ENCODE peak calls at places on chromosomes 16 and 17, in four cellular contexts. W is heart right ventricle, B is cardiac muscle cell, G is mesendoderm. U is an unnamed sample.

GRCh38 chr17:30170415-30170987 is 53.9 kb downstream of the NSRP1 start:
- DNase-seq in W (no peak), B (no peak), G (peak), U (no peak)

GRCh38 chr16:29678691-29679267 is at the start of gene QPRT:
- DNase-seq in W (peak), B (peak), G (peak), U (no peak)

GRCh38 chr17:69525920-69526841 is 111.7 kb downstream of the MAP2K6 start:
- DNase-seq in W (peak), B (peak), G (peak), U (no peak)

GRCh38 chr16:77219437-77219836 is 20.2 kb downstream of the SYCE1L start:
- DNase-seq in W (no peak), B (no peak), G (no peak), U (no peak)

GRCh38 chr16:89020068-89020924 is 43.3 kb upstream of the CBFA2T3 start:
- DNase-seq in W (no peak), B (no peak), G (no peak), U (no peak)

GRCh38 chr16:22264786-22265185 is 32.4 kb upstream of the POLR3E start:
- DNase-seq in W (no peak), B (no peak), G (no peak), U (no peak)

GRCh38 chr17:62626719-62627218 is 701 bp upstream of the MRC2 start:
- DNase-seq in W (peak), B (peak), G (peak), U (peak)

GRCh38 chr16:25895371-25895770 is 203.6 kb downstream of the HS3ST4 start:
- DNase-seq in W (no peak), B (no peak), G (no peak), U (no peak)

GRCh38 chr17:72342582-72343527 is 222.0 kb downstream of the SOX9 start:
- DNase-seq in W (peak), B (peak), G (peak), U (peak)

GRCh38 chr17:43898446-43898845 is 8.9 kb downstream of the MPP2 start:
- DNase-seq in W (no peak), B (no peak), G (no peak), U (no peak)

GRCh38 chr16:75251280-75252048 is at the start of gene BCAR1:
- DNase-seq in W (peak), B (peak), G (peak), U (peak)

GRCh38 chr16:969508-970378 is 1.0 kb downstream of the LMF1 start:
- DNase-seq in W (peak), B (peak), G (peak), U (no peak)

GRCh38 chr16:50618238-50618918 is 62.7 kb downstream of the SNX20 start:
- DNase-seq in W (no peak), B (no peak), G (no peak), U (no peak)

GRCh38 chr16:88672776-88673175 is 9.9 kb upstream of the MVD start:
- DNase-seq in W (no peak), B (no peak), G (peak), U (no peak)

GRCh38 chr17:7034955-7035590 is 742 bp upstream of the SLC16A13 start:
- DNase-seq in W (peak), B (no peak), G (no peak), U (no peak)

GRCh38 chr17:38569701-38570512 is 35.8 kb downstream of the SRCIN1 start:
- DNase-seq in W (no peak), B (no peak), G (no peak), U (no peak)

GRCh38 chr16:90078594-90078895 is 1.4 kb upstream of the PRDM7 start:
- DNase-seq in W (no peak), B (no peak), G (no peak), U (no peak)

GRCh38 chr17:77800832-77801231 is 157.7 kb upstream of the TNRC6C start:
- DNase-seq in W (no peak), B (no peak), G (no peak), U (no peak)

GRCh38 chr17:17810374-17811248 is 26.2 kb downstream of the SREBF1 start:
- DNase-seq in W (no peak), B (peak), G (peak), U (no peak)

GRCh38 chr16:1871974-1872635 is at the start of gene MEIOB:
- DNase-seq in W (no peak), B (peak), G (peak), U (peak)

GRCh38 chr16:22372882-22373661 is 1.3 kb downstream of the CDR2 start:
- DNase-seq in W (no peak), B (no peak), G (no peak), U (no peak)

GRCh38 chr16:364595-365491 is 5.5 kb downstream of the MRPL28 start:
- DNase-seq in W (no peak), B (no peak), G (no peak), U (no peak)

GRCh38 chr17:77832180-77832560 is 126.3 kb upstream of the TNRC6C start:
- DNase-seq in W (no peak), B (no peak), G (no peak), U (no peak)

GRCh38 chr16:35214840-35215239 is 1755.4 kb downstream of the TP53TG3F start:
- DNase-seq in W (no peak), B (no peak), G (no peak), U (no peak)

GRCh38 chr16:25841776-25842175 is 150.0 kb downstream of the HS3ST4 start:
- DNase-seq in W (no peak), B (no peak), G (no peak), U (no peak)

GRCh38 chr17:5582177-5582885 is 2.0 kb downstream of the NLRP1 start:
- DNase-seq in W (no peak), B (no peak), G (no peak), U (no peak)

GRCh38 chr17:72361892-72362291 is 241.1 kb downstream of the SOX9 start:
- DNase-seq in W (no peak), B (no peak), G (no peak), U (no peak)

GRCh38 chr16:58493756-58494431 is 6.0 kb upstream of the NDRG4 start:
- DNase-seq in W (no peak), B (no peak), G (no peak), U (no peak)

GRCh38 chr16:2333772-2334379 is 6.7 kb downstream of the ABCA3 start:
- DNase-seq in W (no peak), B (no peak), G (peak), U (no peak)

GRCh38 chr17:76363107-76363801 is 9.5 kb upstream of the PRPSAP1 start:
- DNase-seq in W (no peak), B (no peak), G (no peak), U (no peak)

GRCh38 chr17:79947351-79948031 is 88.2 kb downstream of the TBC1D16 start:
- DNase-seq in W (no peak), B (peak), G (no peak), U (no peak)

GRCh38 chr16:10809706-10810105 is 8.9 kb downstream of the TVP23A start:
- DNase-seq in W (no peak), B (no peak), G (no peak), U (no peak)

GRCh38 chr16:75000481-75001081 is 1.8 kb downstream of the ZNRF1 start:
- DNase-seq in W (no peak), B (peak), G (no peak), U (no peak)

GRCh38 chr17:5837055-5837491 is 233.1 kb upstream of the WSCD1 start:
- DNase-seq in W (no peak), B (peak), G (no peak), U (no peak)

GRCh38 chr16:85384831-85385462 is 228.2 kb upstream of the GSE1 start:
- DNase-seq in W (no peak), B (no peak), G (no peak), U (no peak)

GRCh38 chr16:62050793-62051192 is 14.6 kb upstream of the CDH8 start:
- DNase-seq in W (no peak), B (no peak), G (peak), U (no peak)

DNA sequence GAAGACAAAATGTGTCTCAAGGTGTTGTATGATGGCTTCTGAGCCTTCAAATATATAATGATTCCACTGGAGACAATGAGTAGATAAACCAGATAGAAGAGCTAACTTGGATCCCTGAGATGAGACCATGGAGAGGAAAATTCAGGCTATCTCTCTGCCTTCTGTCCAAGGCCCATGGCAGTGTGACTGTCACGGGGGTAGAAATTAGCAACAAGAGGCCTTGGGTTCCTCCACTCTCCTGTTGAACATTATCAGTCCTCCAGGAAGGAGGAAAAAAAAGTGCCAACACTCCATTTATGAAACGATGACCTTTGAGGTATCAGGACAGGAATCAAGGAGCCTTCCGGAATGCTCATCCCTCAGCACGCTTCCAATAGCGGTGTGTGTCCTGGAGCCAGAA is 75.2 kb downstream of the WWP2 start:
- DNase-seq in W (no peak), B (no peak), G (no peak), U (no peak)
- H3K27ac ChIP-seq in W (peak), B (peak), G (no peak), U (no peak)

DNA sequence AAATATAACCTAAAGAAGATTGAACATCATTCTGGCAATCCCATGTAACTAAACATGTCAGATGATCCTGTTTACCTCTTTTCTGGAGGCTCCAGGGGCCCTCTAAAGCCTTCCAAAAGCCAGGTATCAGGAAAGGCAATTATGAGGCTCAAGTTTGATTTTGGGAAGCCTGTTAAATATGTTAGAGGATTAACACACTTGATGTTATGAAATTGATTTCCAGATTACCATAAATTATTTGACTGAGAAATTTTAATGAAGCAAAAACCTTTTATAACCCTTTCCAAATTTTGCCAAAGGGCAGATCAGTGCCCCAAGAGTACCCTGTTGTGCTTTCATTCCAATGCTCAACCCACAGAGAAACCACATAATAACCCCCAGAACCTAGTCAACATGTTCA is 29.3 kb downstream of the PHKB start:
- DNase-seq in W (no peak), B (no peak), G (no peak), U (no peak)
- H3K27ac ChIP-seq in W (no peak), B (no peak), G (no peak), U (no peak)

DNA sequence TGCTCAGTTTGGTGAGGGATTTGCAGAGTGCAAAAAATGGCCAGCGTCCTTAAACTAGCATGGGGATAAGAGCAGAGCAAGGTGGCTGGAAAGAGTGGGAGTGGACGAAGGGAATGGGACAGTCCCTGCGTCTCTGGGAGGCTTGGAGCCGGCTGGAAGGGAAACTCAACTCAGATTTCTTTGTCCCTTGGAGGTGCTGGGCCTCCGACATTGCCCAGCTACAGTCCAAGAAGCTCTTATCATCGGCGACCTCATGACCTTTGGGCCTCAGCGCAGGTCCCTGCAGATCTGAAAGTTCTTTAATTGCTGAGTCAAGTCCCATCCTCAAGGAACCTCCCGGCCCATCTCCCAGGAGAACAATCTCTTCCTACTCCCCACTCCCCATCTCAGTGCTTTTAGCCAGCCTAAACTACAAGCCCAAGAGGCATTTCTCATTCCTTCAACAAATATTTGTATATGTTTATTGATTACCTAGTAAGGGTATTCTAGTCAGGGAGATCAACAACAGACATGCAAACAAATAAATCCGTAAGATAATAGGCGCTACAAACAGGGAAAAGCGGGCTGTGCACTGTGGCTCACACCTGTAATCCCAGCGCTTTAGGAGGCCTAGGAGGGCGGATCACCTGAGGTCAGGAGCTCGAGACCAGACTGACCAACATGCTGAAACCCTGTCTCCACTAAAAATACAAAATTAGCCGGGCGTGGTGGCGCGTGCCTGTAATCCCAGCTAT is 985 bp upstream of the TMEM107 start:
- DNase-seq in W (no peak), B (no peak), G (peak), U (no peak)
- H3K27ac ChIP-seq in W (peak), B (peak), G (no peak), U (peak)

GRCh38 chr17:81517339-81518112 is 4.9 kb upstream of the ACTG1 start:
- DNase-seq in W (no peak), B (no peak), G (peak), U (no peak)
- H3K27ac ChIP-seq in W (peak), B (no peak), G (no peak), U (peak)

DNA sequence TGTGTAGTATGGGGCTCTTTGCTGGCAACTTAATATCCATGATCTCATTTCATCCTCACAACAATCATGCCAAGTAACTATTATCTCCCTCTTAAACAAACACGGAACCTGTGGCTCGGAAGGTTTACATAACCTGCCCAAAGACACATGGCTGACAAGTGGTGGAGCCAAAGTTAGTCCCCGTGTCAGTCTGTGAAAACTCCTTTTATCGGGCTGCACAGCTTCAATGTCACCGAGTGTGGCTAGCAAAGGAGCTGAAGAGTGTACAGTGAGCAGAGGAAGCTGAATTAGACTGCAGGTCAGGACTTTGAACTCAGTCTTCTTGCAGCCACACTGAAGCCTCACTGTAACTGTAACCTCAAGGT is 80.3 kb downstream of the PARN start:
- DNase-seq in W (peak), B (no peak), G (no peak), U (no peak)
- H3K27ac ChIP-seq in W (peak), B (peak), G (no peak), U (no peak)

DNA sequence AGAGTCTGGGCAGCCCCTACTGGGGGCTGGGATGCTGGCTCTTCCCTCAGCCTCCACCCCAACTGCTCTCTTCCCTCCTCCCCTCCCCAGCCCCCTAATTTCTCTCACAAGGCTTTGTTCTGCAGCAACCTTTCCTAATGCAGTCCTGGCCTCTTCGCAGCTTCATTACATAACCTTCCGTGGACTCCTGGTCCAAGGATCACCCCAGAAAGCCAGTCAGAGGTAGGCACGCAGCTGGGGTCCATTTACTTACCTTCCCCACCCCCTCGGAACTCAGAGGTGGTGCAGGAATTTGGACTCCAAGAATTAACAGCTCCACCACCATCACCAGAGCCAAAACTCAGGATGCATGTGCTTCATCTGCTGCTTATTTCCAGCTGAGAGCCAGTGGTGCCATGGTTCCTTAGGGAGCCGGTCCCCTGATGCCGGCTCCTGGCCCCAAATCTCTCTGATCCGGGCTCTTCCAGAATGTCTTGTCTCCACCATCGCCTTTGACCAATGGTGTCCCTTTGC is 40.9 kb downstream of the MAPT start:
- DNase-seq in W (no peak), B (no peak), G (no peak), U (no peak)
- H3K27ac ChIP-seq in W (no peak), B (no peak), G (no peak), U (no peak)

GRCh38 chr17:67639555-67639954 is 78.2 kb upstream of the NOL11 start:
- DNase-seq in W (no peak), B (peak), G (no peak), U (no peak)
- H3K27ac ChIP-seq in W (no peak), B (no peak), G (no peak), U (no peak)

GRCh38 chr17:1366234-1366633 is 33.8 kb downstream of the YWHAE start:
- DNase-seq in W (no peak), B (no peak), G (no peak), U (no peak)
- H3K27ac ChIP-seq in W (peak), B (peak), G (no peak), U (no peak)

GRCh38 chr16:56812884-56813283 is 52.1 kb upstream of the SLC12A3 start:
- DNase-seq in W (no peak), B (peak), G (no peak), U (no peak)
- H3K27ac ChIP-seq in W (no peak), B (no peak), G (no peak), U (no peak)